ENCODE peak calls at places on chromosomes 11 and 22, in eight cellular contexts. R is uterus, I is IMR-90, E is sigmoid colon, T is esophagus squamous epithelium, X is upper lobe of left lung, Z is spleen, J is prostate gland. L is an unnamed sample.

GRCh38 chr11:60169264-60169915 is 13.5 kb downstream of the MS4A6A start:
- DNase-seq in R (peak; percentile 38), X (no peak), J (no peak), Z (no peak), I (no peak), T (no peak), E (no peak), L (no peak)

GRCh38 chr11:76807206-76807875 is 24.2 kb downstream of the TSKU start:
- DNase-seq in I (peak; percentile 69), R (peak; percentile 86), X (no peak), J (peak; percentile 88), E (peak; percentile 91), Z (peak; percentile 92), T (no peak), L (peak; percentile 97)

GRCh38 chr11:46352063-46352841 is 5.0 kb downstream of the DGKZ start:
- DNase-seq in E (no peak), T (no peak), R (no peak), X (peak; percentile 78), I (no peak), J (no peak), Z (peak; percentile 91), L (no peak)

GRCh38 chr11:74142624-74143023 is 28.2 kb downstream of the C2CD3 start:
- DNase-seq in I (peak; percentile 70), Z (no peak), J (no peak), X (no peak), R (no peak), E (no peak), T (no peak), L (no peak)

GRCh38 chr11:65316979-65317786 is 2.5 kb downstream of the CDC42EP2 start:
- DNase-seq in J (peak; percentile 34), Z (no peak), E (peak; percentile 90), I (peak; percentile 84), T (no peak), R (peak; percentile 87), X (no peak), L (peak; percentile 89)

GRCh38 chr22:24391836-24392217 is 35.6 kb upstream of the ADORA2A start:
- DNase-seq in Z (no peak), X (no peak), R (no peak), T (no peak), I (peak; percentile 77), J (no peak), E (no peak), L (no peak)

GRCh38 chr11:92843455-92843854 is 126.0 kb upstream of the MTNR1B start:
- DNase-seq in X (no peak), J (peak; percentile 72), T (no peak), E (no peak), I (no peak), Z (no peak), R (no peak), L (no peak)

GRCh38 chr11:898160-898517 is 12.5 kb downstream of the CHID1 start:
- DNase-seq in I (peak; percentile 11), X (peak; percentile 71), R (no peak), E (no peak), J (no peak), T (no peak), Z (no peak), L (no peak)

GRCh38 chr22:44357296-44357961 is 44.7 kb upstream of the SHISAL1 start:
- DNase-seq in T (no peak), E (no peak), Z (peak; percentile 8), J (no peak), I (no peak), R (peak; percentile 50), X (no peak), L (no peak)

GRCh38 chr22:48629631-48630443 is 1197.8 kb downstream of the BRD1 start:
- DNase-seq in J (no peak), R (no peak), T (no peak), Z (no peak), X (no peak), E (no peak), I (no peak), L (no peak)

GRCh38 chr22:22085702-22086500 is 103.3 kb upstream of the TOP3B start:
- DNase-seq in R (no peak), X (no peak), J (no peak), I (peak; percentile 72), Z (no peak), E (no peak), T (no peak), L (no peak)

GRCh38 chr22:38924197-38924952 is 33.0 kb upstream of the APOBEC3A start:
- DNase-seq in I (peak; percentile 90), R (peak; percentile 83), T (no peak), X (no peak), E (peak; percentile 89), Z (no peak), J (peak; percentile 88), L (peak; percentile 72)

GRCh38 chr22:48567213-48567975 is 1260.3 kb downstream of the BRD1 start:
- DNase-seq in E (no peak), I (no peak), J (no peak), X (peak; percentile 51), Z (no peak), R (no peak), T (no peak), L (no peak)

GRCh38 chr11:114366331-114367243 is 33.7 kb downstream of the C11orf71 start:
- DNase-seq in R (no peak), E (no peak), I (peak; percentile 92), X (no peak), Z (no peak), J (no peak), T (no peak), L (no peak)

GRCh38 chr11:115085461-115086220 is 407.3 kb downstream of the NXPE2 start:
- DNase-seq in E (no peak), J (no peak), I (no peak), R (no peak), X (no peak), Z (no peak), T (no peak), L (no peak)

DNA sequence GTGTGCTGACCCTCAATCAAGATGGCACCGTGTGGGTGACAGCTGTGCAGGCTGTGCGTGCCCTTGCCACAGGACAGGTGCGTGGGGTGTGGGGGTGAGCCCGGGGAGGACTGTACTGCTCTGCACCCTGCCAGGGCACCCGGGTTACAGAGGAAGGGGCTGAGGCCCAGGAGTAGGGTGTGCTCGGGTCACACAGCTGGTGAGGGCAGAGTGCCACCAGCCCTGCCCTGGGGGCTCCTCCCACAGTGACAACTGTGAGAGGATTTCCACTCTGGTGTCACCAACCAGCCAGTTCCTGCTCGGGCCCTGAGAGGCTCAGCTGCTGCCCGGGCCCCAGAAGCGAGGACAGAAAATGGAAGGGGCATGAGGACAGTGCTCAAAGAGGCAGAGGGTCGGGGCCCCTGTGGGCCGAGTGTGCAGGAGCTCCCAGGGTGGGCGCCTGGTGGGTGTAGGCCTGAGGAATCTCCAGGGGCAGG is 20.5 kb downstream of the TRMU start:
- DNase-seq in E (no peak), R (no peak), T (no peak), I (no peak), J (no peak), Z (no peak), X (peak; percentile 73), L (no peak)
- H3K36me3 ChIP-seq in E (peaks cover 33% of the 10 kb centered on the region), R (no peaks in the 10 kb centered on the region), T (peaks cover 99% of the 10 kb centered on the region), I (peaks cover 54% of the 10 kb centered on the region), J (peaks cover 7% of the 10 kb centered on the region), Z (peaks cover 63% of the 10 kb centered on the region), X (peaks cover 56% of the 10 kb centered on the region), L (peaks cover 77% of the 10 kb centered on the region)

GRCh38 chr22:41780714-41781507 is 19.6 kb upstream of the CCDC134 start:
- DNase-seq in X (no peak), R (peak; percentile 32), T (peak; percentile 70), E (peak; percentile 78), I (peak; percentile 63), Z (peak; percentile 97), J (no peak), L (peak; percentile 82)
- TF ChIP-seq POLR2A in X (peak; percentile 69), R (no peak), T (no peak), E (no peak), I (no peak), Z (peak; percentile 71), J (no peak), L (no peak)

GRCh38 chr11:9148727-9149126 is 57.3 kb upstream of the SCUBE2 start:
- DNase-seq in R (no peak), I (no peak), X (no peak), E (no peak), T (no peak), J (no peak), Z (no peak), L (no peak)

GRCh38 chr11:9153651-9154050 is 62.3 kb upstream of the SCUBE2 start:
- DNase-seq in X (no peak), T (no peak), E (no peak), I (no peak), J (no peak), R (no peak), Z (no peak), L (no peak)

GRCh38 chr11:9151631-9152030 is 60.2 kb upstream of the SCUBE2 start:
- DNase-seq in T (no peak), Z (no peak), R (no peak), X (no peak), J (no peak), E (no peak), I (no peak), L (no peak)

GRCh38 chr11:9150501-9150900 is 59.1 kb upstream of the SCUBE2 start:
- DNase-seq in E (no peak), X (no peak), Z (no peak), T (no peak), I (peak; percentile 95), R (no peak), J (no peak), L (no peak)

GRCh38 chr11:9150944-9151343 is 59.5 kb upstream of the SCUBE2 start:
- DNase-seq in X (no peak), Z (no peak), T (no peak), J (no peak), I (peak; percentile 39), E (no peak), R (no peak), L (no peak)
- H3K36me3 ChIP-seq in X (peaks cover 29% of the 10 kb centered on the region), Z (peaks cover 64% of the 10 kb centered on the region), T (peaks cover 68% of the 10 kb centered on the region), J (no peaks in the 10 kb centered on the region), I (peaks cover 49% of the 10 kb centered on the region), E (peaks cover 36% of the 10 kb centered on the region), R (no peaks in the 10 kb centered on the region), L (peaks cover 62% of the 10 kb centered on the region)

DNA sequence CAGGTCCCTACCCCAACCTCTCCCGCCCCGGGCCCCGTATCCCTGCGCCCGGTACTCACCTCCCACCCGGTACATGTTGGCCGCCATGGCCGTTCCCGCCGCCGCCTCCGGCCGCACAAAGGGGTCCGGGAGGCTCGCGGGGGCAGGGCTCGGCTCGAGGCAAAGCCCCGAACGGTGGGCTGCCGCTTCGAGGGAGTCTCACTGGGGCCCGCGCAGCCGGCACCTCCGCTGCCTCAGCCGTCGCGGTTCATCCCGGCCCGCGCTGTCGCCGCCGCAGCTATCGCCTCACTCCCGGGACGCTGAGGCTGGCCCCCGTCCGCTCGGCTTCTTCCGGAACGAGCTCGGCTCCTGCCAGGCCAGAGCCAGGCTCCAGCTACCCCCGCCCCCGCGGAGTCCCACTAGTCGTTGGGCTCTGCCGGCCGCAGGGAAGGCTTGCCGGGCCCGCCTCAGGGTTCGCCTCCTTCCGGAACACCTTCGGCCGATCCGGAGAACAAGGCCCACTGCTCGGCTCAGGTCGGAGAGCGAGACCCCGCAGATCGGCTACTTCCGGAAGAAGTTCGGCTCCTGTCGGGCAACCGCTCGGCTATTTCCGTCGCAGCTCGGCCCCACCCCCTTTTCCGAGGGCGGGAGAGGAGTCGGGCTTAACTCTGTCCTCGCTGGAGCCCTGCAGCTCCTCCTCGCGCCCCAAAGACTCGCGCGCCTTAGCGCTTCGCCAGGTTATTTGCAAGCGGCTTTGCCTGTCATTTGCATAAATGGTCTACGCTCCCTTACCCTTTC is at the start of gene MTA2:
- DNase-seq in J (peak; percentile 97), R (peak; percentile 98), T (peak; percentile 92), Z (peak; percentile 99), I (peak; percentile 97), E (peak; percentile 99), X (peak; percentile 98), L (peak; percentile 99)
- TF ChIP-seq POLR2A in J (peak; percentile 76), R (peak; percentile 59), T (peak; percentile 53), Z (peak; percentile 19), I (no peak), E (peak; percentile 47), X (peak; percentile 78), L (no peak)